ENCODE peak calls at places on chromosome X, in seven cellular contexts. P, M, X, O, F, W and H are unnamed samples. For H3K9me3, the result is how much of the 10 kb centered on the place peaks cover.

GRCh38 chrX:23118890-23119527 is 119.2 kb downstream of the DDX53 start:
- DNase-seq in X (peak), M (no peak), W (no peak), P (no peak), F (no peak), O (no peak), H (no peak)

GRCh38 chrX:56728752-56729151 is 291 bp upstream of the NBDY start:
- DNase-seq in M (no peak), P (no peak), X (no peak), O (no peak), F (no peak), W (no peak), H (no peak)

GRCh38 chrX:68989456-68989855 is 160.6 kb downstream of the EFNB1 start:
- DNase-seq in O (no peak), W (no peak), X (peak), F (no peak), P (no peak), M (no peak), H (no peak)

GRCh38 chrX:23515028-23515427 is 152.3 kb upstream of the PRDX4 start:
- DNase-seq in X (no peak), F (no peak), P (no peak), O (no peak), W (no peak), M (no peak), H (no peak)

GRCh38 chrX:108126661-108127060 is 35.1 kb downstream of the ATG4A start:
- DNase-seq in M (no peak), P (no peak), F (no peak), X (no peak), O (no peak), W (no peak), H (no peak)

GRCh38 chrX:146433771-146434170 is 375.8 kb upstream of the CXorf51B start:
- DNase-seq in M (no peak), X (no peak), F (no peak), W (no peak), P (no peak), O (no peak), H (no peak)

GRCh38 chrX:136250191-136251041 is 784 bp downstream of the MAP7D3 start:
- DNase-seq in F (peak), M (no peak), X (no peak), P (no peak), W (no peak), O (no peak), H (no peak)

GRCh38 chrX:102599950-102600579 is 750 bp downstream of the ARMCX5 start:
- DNase-seq in P (no peak), M (no peak), O (no peak), X (no peak), W (no peak), F (no peak), H (no peak)

GRCh38 chrX:102651968-102652744 is 873 bp downstream of the GPRASP1 start:
- DNase-seq in O (no peak), M (peak), P (no peak), F (no peak), X (no peak), W (peak), H (peak)

GRCh38 chrX:68508799-68509198 is 9.9 kb downstream of the YIPF6 start:
- DNase-seq in M (no peak), X (no peak), W (no peak), O (no peak), P (no peak), F (no peak), H (peak)

GRCh38 chrX:139642241-139642927 is 65.6 kb downstream of the MCF2 start:
- DNase-seq in F (no peak), M (no peak), W (no peak), P (no peak), X (peak), O (no peak), H (no peak)

GRCh38 chrX:15242899-15243555 is 26.9 kb downstream of the ASB9 start:
- DNase-seq in X (no peak), F (peak), P (no peak), M (peak), O (no peak), W (no peak), H (peak)

GRCh38 chrX:136856527-136856926 is 24.0 kb downstream of the RBMX start:
- DNase-seq in W (no peak), P (no peak), O (no peak), F (no peak), X (no peak), M (no peak), H (no peak)

GRCh38 chrX:137707348-137707747 is 141.4 kb downstream of the ZIC3 start:
- DNase-seq in X (no peak), M (no peak), P (no peak), O (no peak), W (no peak), F (no peak), H (no peak)

GRCh38 chrX:18674417-18674787 is 2.5 kb upstream of the RS1 start:
- DNase-seq in M (peak), F (peak), P (no peak), O (no peak), X (peak), W (no peak), H (peak)

GRCh38 chrX:49041683-49042529 is 1.3 kb downstream of the TFE3 start:
- DNase-seq in O (peak), W (no peak), F (no peak), X (no peak), M (no peak), P (no peak), H (no peak)

GRCh38 chrX:119984652-119985051 is 41.1 kb upstream of the NKAP start:
- DNase-seq in P (no peak), W (no peak), M (peak), O (no peak), X (no peak), F (no peak), H (no peak)

GRCh38 chrX:118116308-118117068 is at the start of gene KLHL13:
- DNase-seq in X (peak), F (no peak), W (peak), M (peak), P (no peak), O (no peak), H (no peak)

GRCh38 chrX:47172971-47173792 is 20.4 kb upstream of the UBA1 start:
- DNase-seq in W (peak), X (no peak), M (no peak), P (no peak), F (no peak), O (peak), H (no peak)

GRCh38 chrX:18643853-18644252 is 28.1 kb downstream of the RS1 start:
- DNase-seq in M (no peak), P (no peak), X (no peak), O (no peak), W (no peak), F (no peak), H (no peak)

GRCh38 chrX:97685753-97686152 is 802.0 kb downstream of the RPA4 start:
- DNase-seq in F (no peak), W (no peak), X (no peak), M (no peak), O (no peak), P (no peak), H (no peak)

GRCh38 chrX:39782276-39782675 is 315.5 kb downstream of the BCOR start:
- DNase-seq in P (no peak), W (no peak), M (no peak), O (no peak), F (no peak), X (peak), H (no peak)

GRCh38 chrX:149950681-149951080 is 12.4 kb upstream of the EOLA2 start:
- DNase-seq in W (no peak), M (peak), F (no peak), O (no peak), P (no peak), X (no peak), H (no peak)

GRCh38 chrX:118974908-118975671 is 672 bp downstream of the LONRF3 start:
- DNase-seq in W (peak), O (peak), M (peak), X (peak), P (peak), F (peak), H (peak)

GRCh38 chrX:103248553-103248952 is 6.4 kb downstream of the TCEAL8 start:
- DNase-seq in P (no peak), O (no peak), F (no peak), X (no peak), W (no peak), M (no peak), H (no peak)

GRCh38 chrX:19804168-19804567 is 83.2 kb downstream of the SH3KBP1 start:
- DNase-seq in M (no peak), W (no peak), F (no peak), P (no peak), X (no peak), O (no peak), H (no peak)

GRCh38 chrX:267771-268261 is 13.4 kb upstream of the PLCXD1 start:
- DNase-seq in P (no peak), M (no peak), O (peak), W (peak), X (peak), F (no peak), H (no peak)

GRCh38 chrX:71910526-71911022 is at the start of gene NHSL2:
- DNase-seq in P (no peak), F (no peak), O (no peak), X (peak), W (no peak), M (no peak), H (no peak)

GRCh38 chrX:19303216-19303880 is 40.4 kb upstream of the PDHA1 start:
- DNase-seq in W (no peak), X (no peak), M (no peak), F (no peak), P (no peak), O (no peak), H (no peak)

GRCh38 chrX:120378570-120378969 is 16.7 kb downstream of the ATP1B4 start:
- DNase-seq in P (no peak), M (no peak), F (no peak), X (no peak), W (no peak), O (no peak), H (no peak)

GRCh38 chrX:49171752-49172279 is at the start of gene PLP2:
- DNase-seq in M (peak), P (peak), F (peak), W (peak), O (peak), X (no peak), H (peak)

GRCh38 chrX:45767021-45767491 is 566.4 kb upstream of the DIPK2B start:
- DNase-seq in X (no peak), F (no peak), P (no peak), O (no peak), W (no peak), M (no peak), H (no peak)
- H3K27ac ChIP-seq in X (no peak), F (peak), P (peak), O (peak), W (peak), M (peak), H (no peak)

GRCh38 chrX:74853255-74853654 is 72.0 kb downstream of the NEXMIF start:
- DNase-seq in F (no peak), M (no peak), O (no peak), P (no peak), X (peak), W (no peak), H (no peak)
- H3K9me3 ChIP-seq in F (under half), M (under half), O (under half), P (under half), X (half or more), W (under half), H (half or more)

DNA sequence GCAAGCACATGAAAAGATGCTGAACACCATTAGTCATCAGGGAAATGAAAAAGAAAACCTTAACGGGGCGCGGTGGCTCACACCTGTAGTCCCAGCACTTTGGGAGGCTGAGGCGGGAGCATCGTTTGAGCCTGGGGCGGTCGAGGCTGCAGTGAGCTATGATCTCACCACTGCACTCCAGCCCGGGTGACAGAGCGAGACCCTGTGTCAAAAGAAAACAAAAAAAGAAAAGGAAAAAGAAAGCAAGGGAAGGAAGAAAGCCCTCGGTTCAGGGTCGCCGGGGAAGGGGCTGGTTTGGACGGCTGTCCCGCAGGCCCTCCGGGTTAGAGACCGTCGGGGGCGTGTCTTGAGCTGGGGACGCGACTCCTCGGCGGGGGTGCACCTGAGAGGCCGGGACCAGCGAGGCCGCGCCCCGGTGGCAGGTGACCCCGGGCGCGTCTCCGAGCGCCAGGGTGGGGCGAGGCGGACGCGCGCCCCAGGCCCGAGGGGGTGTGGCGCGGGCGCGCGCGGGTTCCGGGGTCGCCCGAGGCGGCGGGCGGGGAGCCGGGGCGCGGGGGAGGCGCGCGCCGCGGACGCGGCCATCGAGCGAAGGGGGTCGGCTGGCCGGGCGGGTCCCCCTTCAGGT is 478 bp upstream of the PLXNA3 start:
- DNase-seq in F (peak), W (no peak), X (peak), M (peak), P (no peak), O (peak), H (peak)
- H3K27ac ChIP-seq in F (peak), W (no peak), X (no peak), M (peak), P (peak), O (no peak), H (no peak)

GRCh38 chrX:81556880-81557279 is 355.0 kb downstream of the SH3BGRL start:
- DNase-seq in W (no peak), X (no peak), M (no peak), P (no peak), O (no peak), F (no peak), H (no peak)
- H3K9me3 ChIP-seq in W (under half), X (under half), M (under half), P (under half), O (under half), F (under half), H (under half)

DNA sequence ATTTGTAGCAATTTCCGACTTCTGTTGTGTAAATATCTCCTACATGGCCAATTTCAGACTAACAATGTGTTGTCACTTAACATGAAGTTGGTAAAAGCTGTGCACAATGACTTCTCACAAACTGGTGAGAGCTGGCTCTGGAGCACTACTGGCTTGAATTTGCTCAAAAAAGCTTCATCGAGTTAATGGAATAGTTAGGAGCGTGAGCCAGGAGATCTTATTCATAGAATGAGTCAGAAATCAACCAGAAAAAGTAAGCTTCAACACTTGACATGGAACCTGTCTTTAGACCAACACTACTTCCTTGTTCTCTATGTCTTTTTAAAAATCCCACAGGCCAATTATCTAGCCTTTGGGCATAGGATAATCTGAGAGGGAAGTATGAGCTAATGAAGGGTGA is 7.9 kb upstream of the CHRDL1 start:
- DNase-seq in W (no peak), O (no peak), X (no peak), M (no peak), F (no peak), P (no peak), H (no peak)
- H3K27ac ChIP-seq in W (no peak), O (no peak), X (no peak), M (no peak), F (no peak), P (no peak), H (no peak)

GRCh38 chrX:67004451-67004850 is 365.6 kb upstream of the EDA2R start:
- DNase-seq in O (no peak), W (no peak), M (no peak), X (no peak), P (no peak), F (no peak), H (no peak)
- H3K9me3 ChIP-seq in O (under half), W (under half), M (under half), X (under half), P (under half), F (under half), H (under half)

GRCh38 chrX:12716574-12716973 is 74.6 kb upstream of the PRPS2 start:
- DNase-seq in P (no peak), M (no peak), W (no peak), F (no peak), O (no peak), X (no peak), H (no peak)
- H3K27ac ChIP-seq in P (no peak), M (no peak), W (no peak), F (no peak), O (no peak), X (no peak), H (no peak)

GRCh38 chrX:30794497-30794896 is 94.6 kb downstream of the TAB3 start:
- DNase-seq in X (peak), F (no peak), P (no peak), O (no peak), M (no peak), W (no peak), H (no peak)

GRCh38 chrX:30791296-30792278 is 97.5 kb downstream of the TAB3 start:
- DNase-seq in P (no peak), F (no peak), W (peak), O (no peak), M (no peak), X (no peak), H (no peak)

GRCh38 chrX:30793075-30793766 is 95.8 kb downstream of the TAB3 start:
- DNase-seq in M (no peak), X (no peak), P (no peak), F (no peak), W (no peak), O (no peak), H (no peak)

GRCh38 chrX:30795981-30796958 is 92.8 kb downstream of the TAB3 start:
- DNase-seq in P (no peak), X (peak), M (no peak), W (no peak), F (no peak), O (no peak), H (no peak)

GRCh38 chrX:30793767-30794103 is 95.3 kb downstream of the TAB3 start:
- DNase-seq in M (no peak), O (no peak), F (no peak), P (no peak), X (no peak), W (no peak), H (no peak)
- H3K9me3 ChIP-seq in M (under half), O (under half), F (under half), P (under half), X (under half), W (under half), H (under half)

DNA sequence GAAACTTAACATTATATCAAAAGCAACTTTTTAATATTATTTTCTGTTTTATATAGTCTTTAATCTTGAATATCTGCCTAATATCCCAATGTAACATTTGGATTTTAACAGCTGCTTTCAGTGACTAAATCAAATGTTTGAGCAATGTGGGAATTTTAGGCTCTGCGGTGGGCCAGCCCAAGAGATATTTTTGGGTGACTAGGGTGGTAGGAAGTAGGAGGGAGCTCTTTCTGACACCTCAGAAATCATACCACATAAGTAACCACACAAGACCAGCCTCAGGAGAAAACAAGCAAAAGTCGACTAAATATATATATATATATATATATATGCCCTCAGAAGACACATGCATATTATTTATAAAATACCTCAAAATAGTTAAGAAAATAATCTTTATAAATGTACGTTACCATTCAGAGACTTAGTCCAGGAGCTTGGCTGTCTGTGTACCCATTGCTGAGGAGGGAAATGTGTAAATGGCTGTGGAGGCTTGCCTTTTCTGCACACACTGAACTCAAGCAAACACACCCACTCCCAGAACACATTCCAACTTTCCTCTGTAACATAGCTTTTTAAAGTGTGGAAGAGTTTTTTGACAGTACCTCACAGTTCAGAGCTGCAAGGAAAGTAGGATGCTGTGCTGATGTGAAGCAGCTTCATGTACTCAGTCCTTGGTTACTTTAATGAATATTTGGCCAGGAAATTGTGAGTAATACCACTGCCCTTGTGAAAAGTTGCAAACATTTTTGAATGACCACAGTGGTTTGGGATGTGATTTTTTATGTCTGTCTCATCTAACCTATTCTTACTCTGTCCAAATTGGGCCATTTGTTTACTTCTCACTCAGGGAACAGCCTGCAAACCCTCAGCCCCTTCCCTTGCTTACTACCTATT is at the start of gene RTL3:
- DNase-seq in F (no peak), X (no peak), M (no peak), O (no peak), W (no peak), P (no peak), H (no peak)
- H3K27ac ChIP-seq in F (no peak), X (no peak), M (no peak), O (no peak), W (no peak), P (no peak), H (no peak)